ENCODE peak calls at places on chromosome 7, in six cellular contexts. D, F, P, K, N and Y are unnamed samples.
A peak's percentile ranks its signal among the peaks of the same experiment; 100 is the strongest.

GRCh38 chr7:47379629-47380324 is 202.1 kb downstream of the TNS3 start:
- DNase-seq in D (no peak), F (no peak), P (no peak), K (peak; percentile 29), N (no peak), Y (no peak)

GRCh38 chr7:22372863-22373262 is 15.9 kb upstream of the RAPGEF5 start:
- DNase-seq in D (no peak), F (no peak), P (no peak), K (no peak), N (no peak), Y (no peak)

GRCh38 chr7:107643407-107643806 is 17.2 kb upstream of the SLC26A4 start:
- DNase-seq in D (no peak), F (no peak), P (no peak), K (no peak), N (no peak), Y (no peak)

GRCh38 chr7:44222074-44222473 is 21.3 kb downstream of the YKT6 start:
- DNase-seq in D (no peak), F (no peak), P (no peak), K (no peak), N (no peak), Y (no peak)

GRCh38 chr7:23044581-23044980 is 30.7 kb upstream of the HYCC1 start:
- DNase-seq in D (no peak), F (no peak), P (peak; percentile 39), K (no peak), N (no peak), Y (no peak)

GRCh38 chr7:11188529-11189310 is 215.0 kb downstream of the PHF14 start:
- DNase-seq in D (no peak), F (no peak), P (no peak), K (no peak), N (no peak), Y (no peak)

GRCh38 chr7:51070163-51070562 is 246.4 kb downstream of the COBL start:
- DNase-seq in D (no peak), F (no peak), P (no peak), K (no peak), N (no peak), Y (no peak)

GRCh38 chr7:155916926-155917655 is 104.8 kb upstream of the SHH start:
- DNase-seq in D (no peak), F (no peak), P (no peak), K (no peak), N (no peak), Y (no peak)

GRCh38 chr7:111162692-111163091 is 71.8 kb downstream of the LRRN3 start:
- DNase-seq in D (no peak), F (no peak), P (no peak), K (no peak), N (no peak), Y (no peak)

GRCh38 chr7:16883918-16884317 is 2.1 kb upstream of the AGR3 start:
- DNase-seq in D (no peak), F (no peak), P (no peak), K (no peak), N (no peak), Y (no peak)

GRCh38 chr7:103065666-103066065 is 8.9 kb downstream of the FBXL13 start:
- DNase-seq in D (peak; percentile 47), F (peak; percentile 36), P (no peak), K (no peak), N (peak; percentile 74), Y (no peak)

GRCh38 chr7:38781991-38782390 is 127.0 kb downstream of the VPS41 start:
- DNase-seq in D (no peak), F (no peak), P (no peak), K (no peak), N (no peak), Y (no peak)

GRCh38 chr7:889391-889790 is 13.0 kb downstream of the GET4 start:
- DNase-seq in D (no peak), F (no peak), P (no peak), K (no peak), N (no peak), Y (no peak)

GRCh38 chr7:113805976-113806375 is 112.8 kb downstream of the PPP1R3A start:
- DNase-seq in D (no peak), F (no peak), P (no peak), K (no peak), N (no peak), Y (no peak)

GRCh38 chr7:17298102-17298839 is at the start of gene AHR:
- DNase-seq in D (peak; percentile 90), F (peak; percentile 82), P (peak; percentile 82), K (peak; percentile 77), N (peak; percentile 82), Y (peak; percentile 94)

GRCh38 chr7:111076205-111076604 is 14.7 kb upstream of the LRRN3 start:
- DNase-seq in D (peak; percentile 23), F (no peak), P (no peak), K (no peak), N (no peak), Y (no peak)

GRCh38 chr7:47806701-47807103 is 141.6 kb downstream of the PKD1L1 start:
- DNase-seq in D (no peak), F (no peak), P (no peak), K (no peak), N (peak; percentile 11), Y (peak; percentile 28)

GRCh38 chr7:104362756-104363155 is 34.4 kb downstream of the LHFPL3 start:
- DNase-seq in D (no peak), F (no peak), P (no peak), K (no peak), N (no peak), Y (no peak)

GRCh38 chr7:41656357-41656756 is 46.5 kb downstream of the INHBA start:
- DNase-seq in D (no peak), F (no peak), P (no peak), K (no peak), N (no peak), Y (no peak)

GRCh38 chr7:114854369-114854768 is 67.5 kb upstream of the MDFIC start:
- DNase-seq in D (no peak), F (no peak), P (no peak), K (no peak), N (no peak), Y (no peak)

GRCh38 chr7:82677064-82677463 is 233.5 kb upstream of the CACNA2D1 start:
- DNase-seq in D (no peak), F (no peak), P (no peak), K (no peak), N (peak; percentile 25), Y (no peak)

GRCh38 chr7:142790565-142790964 is 19.8 kb downstream of the PRSS2 start:
- DNase-seq in D (no peak), F (no peak), P (no peak), K (no peak), N (no peak), Y (no peak)

GRCh38 chr7:138257459-138258193 is 181.4 kb downstream of the AKR1D1 start:
- DNase-seq in D (no peak), F (no peak), P (no peak), K (no peak), N (peak; percentile 96), Y (no peak)

GRCh38 chr7:84021292-84021898 is 173.2 kb downstream of the SEMA3A start:
- DNase-seq in D (no peak), F (no peak), P (no peak), K (no peak), N (no peak), Y (no peak)

GRCh38 chr7:116122972-116123595 is 87.3 kb upstream of the TES start:
- DNase-seq in D (no peak), F (no peak), P (no peak), K (no peak), N (peak; percentile 50), Y (no peak)

GRCh38 chr7:99019523-99020412 is 124.1 kb downstream of the SMURF1 start:
- DNase-seq in D (no peak), F (no peak), P (no peak), K (no peak), N (no peak), Y (no peak)

GRCh38 chr7:29853775-29854174 is 47.5 kb downstream of the WIPF3 start:
- DNase-seq in D (no peak), F (no peak), P (peak; percentile 13), K (no peak), N (no peak), Y (no peak)

GRCh38 chr7:28748346-28748745 is 209.8 kb downstream of the TRIL start:
- DNase-seq in D (no peak), F (no peak), P (no peak), K (no peak), N (no peak), Y (no peak)

GRCh38 chr7:117021366-117021765 is 68.1 kb downstream of the ST7 start:
- DNase-seq in D (no peak), F (no peak), P (no peak), K (no peak), N (no peak), Y (no peak)

GRCh38 chr7:22622386-22622785 is 104.6 kb upstream of the IL6 start:
- DNase-seq in D (no peak), F (no peak), P (no peak), K (no peak), N (no peak), Y (no peak)

GRCh38 chr7:132966731-132967130 is 115.2 kb downstream of the CHCHD3 start:
- DNase-seq in D (no peak), F (no peak), P (no peak), K (no peak), N (no peak), Y (no peak)

GRCh38 chr7:1130021-1130990 is 29.7 kb downstream of the ZFAND2A start:
- DNase-seq in D (no peak), F (no peak), P (no peak), K (no peak), N (no peak), Y (no peak)